ENCODE peak calls at places on chromosomes 2 and 18, in eight cellular contexts. B is uterus, L is right lobe of liver, G is K562, R is NB4, X is stomach, P is adrenal gland, C is Peyer's patch. K is an unnamed sample.

GRCh38 chr2:28356095-28356911 is 36.4 kb upstream of the FOSL2 start:
- DNase-seq in P (peak), L (peak), G (peak), C (peak), R (peak), B (peak), X (peak), K (no peak)

GRCh38 chr2:179538406-179538805 is 273.8 kb upstream of the SESTD1 start:
- DNase-seq in B (no peak), L (no peak), G (no peak), C (no peak), R (no peak), X (no peak), P (no peak), K (no peak)

GRCh38 chr2:163733301-163733938 is 2.4 kb downstream of the FIGN start:
- DNase-seq in G (no peak), B (peak), L (no peak), C (peak), P (no peak), R (no peak), X (no peak), K (no peak)

GRCh38 chr2:158723921-158724802 is 71.0 kb upstream of the DAPL1 start:
- DNase-seq in R (peak), C (no peak), X (peak), P (no peak), G (peak), B (no peak), L (no peak), K (peak)

GRCh38 chr2:33297748-33298035 is 178.8 kb upstream of the RASGRP3 start:
- DNase-seq in P (no peak), X (no peak), G (no peak), L (no peak), C (no peak), B (no peak), R (no peak), K (no peak)

GRCh38 chr2:55119711-55120487 is 69.6 kb upstream of the RTN4 start:
- DNase-seq in G (no peak), P (no peak), R (peak), L (no peak), B (no peak), X (no peak), C (no peak), K (no peak)

GRCh38 chr2:217943379-217944321 is 59.1 kb downstream of the TNS1 start:
- DNase-seq in L (peak), C (peak), X (peak), R (peak), G (peak), B (peak), P (peak), K (no peak)

GRCh38 chr2:183253441-183254130 is 129.3 kb downstream of the NUP35 start:
- DNase-seq in L (no peak), R (peak), C (no peak), G (peak), P (no peak), B (no peak), X (no peak), K (no peak)

GRCh38 chr2:179140546-179140945 is 90.6 kb upstream of the CCDC141 start:
- DNase-seq in G (no peak), B (no peak), C (no peak), R (no peak), X (no peak), P (no peak), L (no peak), K (no peak)

GRCh38 chr2:190678444-190679162 is 29.7 kb downstream of the NAB1 start:
- DNase-seq in G (no peak), X (no peak), P (no peak), L (no peak), B (no peak), R (no peak), C (no peak), K (no peak)

GRCh38 chr2:18589354-18589753 is at the start of gene NT5C1B:
- DNase-seq in G (no peak), X (no peak), R (no peak), C (no peak), L (no peak), P (no peak), B (no peak), K (no peak)

GRCh38 chr2:127153691-127154158 is 46.8 kb upstream of the BIN1 start:
- DNase-seq in G (no peak), P (peak), R (peak), C (no peak), X (no peak), B (peak), L (no peak), K (peak)

GRCh38 chr2:23380562-23381065 is 4.4 kb upstream of the KLHL29 start:
- DNase-seq in L (peak), P (no peak), C (no peak), G (no peak), R (peak), X (no peak), B (no peak), K (no peak)

GRCh38 chr2:195543902-195544894 is 112.8 kb upstream of the SLC39A10 start:
- DNase-seq in B (no peak), X (no peak), C (no peak), G (no peak), L (no peak), R (peak), P (no peak), K (no peak)

GRCh38 chr2:14601070-14601770 is 31.3 kb upstream of the LRATD1 start:
- DNase-seq in X (no peak), B (no peak), R (no peak), G (no peak), C (peak), P (no peak), L (no peak), K (no peak)

GRCh38 chr2:45007356-45007755 is 1.9 kb downstream of the SIX2 start:
- DNase-seq in P (no peak), C (no peak), L (no peak), G (no peak), B (no peak), R (no peak), X (no peak), K (no peak)

GRCh38 chr18:1075310-1075709 is 170.6 kb downstream of the ADCYAP1 start:
- DNase-seq in P (no peak), X (no peak), L (no peak), B (no peak), G (no peak), R (no peak), C (no peak), K (no peak)

GRCh38 chr2:88350262-88350640 is 102.2 kb downstream of the FOXI3 start:
- DNase-seq in X (no peak), L (no peak), B (no peak), G (no peak), P (no peak), C (no peak), R (no peak), K (no peak)

GRCh38 chr2:45852450-45853150 is 201.1 kb downstream of the PRKCE start:
- DNase-seq in L (no peak), R (no peak), C (no peak), B (no peak), G (no peak), X (no peak), P (no peak), K (no peak)

GRCh38 chr2:30238143-30238800 is 6.9 kb downstream of the LBH start:
- DNase-seq in P (no peak), B (no peak), C (no peak), X (no peak), G (no peak), L (no peak), R (no peak), K (no peak)

GRCh38 chr2:138521821-138522220 is 20.3 kb downstream of the SPOPL start:
- DNase-seq in P (no peak), L (no peak), G (no peak), R (no peak), B (no peak), C (no peak), X (no peak), K (no peak)

GRCh38 chr2:40380721-40381120 is 71.2 kb downstream of the SLC8A1 start:
- DNase-seq in R (no peak), C (no peak), L (no peak), G (no peak), X (no peak), P (no peak), B (no peak), K (no peak)

GRCh38 chr2:177970670-177971454 is 101.7 kb downstream of the PDE11A start:
- DNase-seq in L (no peak), B (no peak), C (no peak), X (no peak), P (no peak), R (no peak), G (no peak), K (no peak)

GRCh38 chr2:32006992-32007391 is 3.8 kb downstream of the MEMO1 start:
- DNase-seq in X (no peak), P (no peak), C (no peak), G (no peak), L (no peak), B (no peak), R (no peak), K (no peak)

GRCh38 chr2:129443235-129443884 is 536.1 kb upstream of the RAB6C start:
- DNase-seq in L (no peak), B (no peak), X (no peak), C (no peak), R (peak), G (no peak), P (no peak), K (peak)

GRCh38 chr2:177551989-177552413 is 159.4 kb downstream of the AGPS start:
- DNase-seq in R (no peak), X (peak), C (peak), L (peak), G (peak), B (no peak), P (peak), K (no peak)

GRCh38 chr18:60292186-60292585 is 80.4 kb downstream of the MC4R start:
- DNase-seq in X (no peak), B (no peak), G (no peak), P (no peak), L (no peak), R (no peak), C (no peak), K (no peak)

DNA sequence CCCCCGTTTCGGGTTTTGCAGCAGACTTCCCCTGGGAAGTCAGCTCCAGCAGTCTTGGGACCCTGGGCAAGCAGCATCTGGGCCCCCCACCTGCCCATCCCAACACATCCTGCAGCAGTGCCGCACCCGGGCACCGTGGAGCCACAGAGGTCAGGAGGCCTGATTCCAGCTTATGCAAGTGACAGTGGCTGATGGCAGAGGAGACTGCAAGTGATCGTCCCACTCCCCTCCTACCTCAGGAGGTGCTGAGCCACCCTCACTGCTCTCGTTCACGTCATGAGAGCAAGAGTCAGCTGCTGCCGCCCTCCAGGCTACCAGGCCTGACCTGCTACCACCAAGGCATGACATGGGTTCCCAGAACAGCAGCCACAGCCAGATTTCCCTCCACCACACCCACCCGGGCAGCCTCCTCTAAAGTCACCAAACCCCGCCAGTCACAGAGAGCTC is 18.2 kb downstream of the COX7A2L start:
- DNase-seq in R (no peak), B (no peak), G (no peak), L (no peak), X (no peak), P (no peak), C (no peak), K (no peak)
- TF ChIP-seq POLR2A in R (no peak), B (no peak), G (no peak), L (no peak), X (no peak), P (no peak), C (no peak), K (no peak)

DNA sequence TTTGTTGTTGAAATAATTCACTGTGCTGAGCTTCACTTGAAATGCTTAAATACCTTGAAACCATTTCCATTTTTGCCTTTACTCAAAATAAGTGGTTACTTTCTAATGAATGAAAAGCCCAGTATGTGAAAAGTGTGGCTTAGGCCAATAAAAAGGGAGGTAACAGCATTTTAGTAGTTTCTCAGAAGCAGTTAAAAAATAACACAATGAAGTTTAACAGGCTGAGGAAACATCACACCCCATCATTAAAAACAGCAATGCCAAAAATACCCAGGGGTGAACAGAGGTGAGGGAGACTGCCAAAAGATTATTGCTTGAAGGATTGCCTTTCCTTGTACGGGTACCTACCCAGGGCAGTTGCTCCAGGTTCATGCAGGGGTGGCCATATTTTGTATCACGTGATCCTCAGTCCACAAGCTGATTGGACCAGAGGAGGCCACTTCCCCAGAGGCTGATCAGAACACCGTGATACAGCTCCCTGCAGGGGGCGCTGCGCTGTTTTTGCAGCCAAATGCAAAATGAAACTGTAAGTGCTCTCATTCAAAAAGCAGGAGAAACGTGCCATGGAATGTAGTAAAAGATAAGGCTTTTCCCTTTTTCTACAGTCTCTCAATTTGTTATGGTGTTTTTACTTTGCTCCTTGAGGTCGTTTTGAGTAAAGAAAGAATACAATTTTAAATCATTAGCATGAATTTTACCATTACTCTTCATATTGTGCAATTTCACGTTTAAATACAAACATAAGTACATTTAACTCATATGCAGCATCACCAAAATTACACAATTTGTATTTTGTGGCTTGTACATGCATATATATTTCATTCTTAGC is 70.2 kb upstream of the SH3BP4 start:
- DNase-seq in B (peak), X (peak), C (peak), P (peak), G (peak), R (peak), L (peak), K (no peak)
- TF ChIP-seq POLR2A in B (no peak), X (no peak), C (no peak), P (no peak), G (no peak), R (no peak), L (no peak), K (no peak)

GRCh38 chr2:216505133-216506106 is 6.8 kb downstream of the RPL37A start:
- DNase-seq in G (no peak), X (no peak), C (no peak), L (no peak), P (no peak), R (peak), B (no peak), K (no peak)
- TF ChIP-seq POLR2A in G (peak), X (no peak), C (no peak), L (peak), P (no peak), R (no peak), B (no peak), K (no peak)

GRCh38 chr18:10518595-10519273 is 7.1 kb upstream of the NAPG start:
- DNase-seq in P (peak), X (peak), C (no peak), R (peak), L (no peak), B (peak), G (peak), K (no peak)
- TF ChIP-seq POLR2A in P (no peak), X (no peak), C (no peak), R (no peak), L (no peak), B (no peak), G (no peak), K (no peak)

K was measured in vagina.